ENCODE peak calls at places on chromosomes 5 and 9, in four cellular contexts. I is T-helper 2 cell treated with Interferon-gamma antibody and Interleukin-4, amounts not matched to agents 5 μg/mL and 100 μg/mL, for 36 hours; J is activated CD4-positive, alpha-beta T cell treated with anti-CD3 and anti-CD28 coated beads for 48 hours; V is GM13976. O is an unnamed sample.

GRCh38 chr9:130943780-130944179 is 4.7 kb upstream of the FIBCD1 start:
- DNase-seq in I (no peak), V (no peak), J (no peak), O (no peak)

GRCh38 chr9:74277532-74277931 is 219.6 kb upstream of the RORB start:
- DNase-seq in J (peak), I (peak), V (peak), O (peak)

GRCh38 chr5:5387192-5387591 is 35.3 kb upstream of the ICE1 start:
- DNase-seq in J (no peak), V (no peak), I (no peak), O (no peak)

GRCh38 chr5:131943914-131944313 is 1.5 kb downstream of the MEIKIN start:
- DNase-seq in I (no peak), J (no peak), V (no peak), O (no peak)

GRCh38 chr5:6342689-6343315 is 35.5 kb downstream of the MED10 start:
- DNase-seq in J (no peak), I (no peak), V (no peak), O (no peak)

GRCh38 chr9:23723672-23724071 is 102.4 kb downstream of the ELAVL2 start:
- DNase-seq in I (no peak), J (no peak), V (no peak), O (no peak)

GRCh38 chr5:103827976-103828375 is 265.4 kb upstream of the NUDT12 start:
- DNase-seq in I (no peak), J (no peak), V (no peak), O (no peak)

GRCh38 chr9:125337282-125337681 is 75.7 kb downstream of the GAPVD1 start:
- DNase-seq in J (no peak), I (no peak), V (no peak), O (no peak)

GRCh38 chr9:125126019-125126746 is 17.1 kb downstream of the SCAI start:
- DNase-seq in V (peak), J (peak), I (peak), O (peak)

GRCh38 chr5:17619353-17619752 is 9.2 kb downstream of the TAF11L12 start:
- DNase-seq in V (no peak), J (no peak), I (no peak), O (no peak)

GRCh38 chr5:83414601-83415000 is 56.9 kb upstream of the VCAN start:
- DNase-seq in J (no peak), V (no peak), I (no peak), O (no peak)

GRCh38 chr5:81506900-81507588 is 113.1 kb upstream of the ACOT12 start:
- DNase-seq in V (peak), I (peak), J (peak), O (peak)

GRCh38 chr5:63127054-63127453 is 548.4 kb downstream of the LRRC70 start:
- DNase-seq in V (no peak), J (no peak), I (no peak), O (no peak)

GRCh38 chr9:82281066-82281465 is 292.5 kb downstream of the SPATA31D1 start:
- DNase-seq in I (no peak), V (no peak), J (no peak), O (no peak)

GRCh38 chr9:81601639-81602623 is 87.4 kb downstream of the TLE1 start:
- DNase-seq in I (no peak), V (no peak), J (no peak), O (no peak)

GRCh38 chr5:80928073-80928472 is 32.1 kb upstream of the RASGRF2 start:
- DNase-seq in V (no peak), I (no peak), J (no peak), O (no peak)

GRCh38 chr9:73011346-73011745 is 58.5 kb upstream of the ALDH1A1 start:
- DNase-seq in J (no peak), V (no peak), I (no peak), O (no peak)

GRCh38 chr9:75146229-75146628 is 57.9 kb downstream of the OSTF1 start:
- DNase-seq in V (no peak), I (no peak), J (no peak), O (no peak)

GRCh38 chr5:151703780-151704179 is 17.1 kb upstream of the SPARC start:
- DNase-seq in V (no peak), I (no peak), J (no peak), O (no peak)

GRCh38 chr5:107832746-107833145 is 162.0 kb upstream of the EFNA5 start:
- DNase-seq in V (no peak), I (no peak), J (no peak), O (no peak)